ENCODE peak calls at places on chromosomes 2 and 18, in six cellular contexts. D is HT-29; E is left ventricle myocardium inferior; U is stimulated activated CD4-positive, alpha-beta T cell treated with anti-CD3 and anti-CD28 coated beads, Interleukin-1b, Interleukin-23, amount 100 ng/mL, for 48 hours; X is ELF-1; O is H54. K is an unnamed sample.

GRCh38 chr18:26909599-26910290 is 44.2 kb upstream of the AQP4 start:
- DNase-seq in E (no peak), U (no peak), X (no peak), D (no peak), O (no peak), K (peak; percentile 55)

GRCh38 chr2:22110244-22110651 is 986.5 kb downstream of the TDRD15 start:
- DNase-seq in O (no peak), X (no peak), D (peak; percentile 6), U (no peak), E (no peak), K (no peak)

GRCh38 chr2:222892321-222892720 is 31.5 kb downstream of the ACSL3 start:
- DNase-seq in D (no peak), U (no peak), X (no peak), E (no peak), O (no peak), K (no peak)

GRCh38 chr2:222878877-222879601 is 18.2 kb downstream of the ACSL3 start:
- DNase-seq in U (no peak), D (no peak), E (no peak), O (peak; percentile 40), X (no peak), K (peak; percentile 69)

GRCh38 chr18:32242395-32242794 is 52.6 kb downstream of the MEP1B start:
- DNase-seq in E (no peak), D (no peak), X (no peak), U (no peak), O (no peak), K (no peak)

GRCh38 chr18:1003499-1003898 is 98.8 kb downstream of the ADCYAP1 start:
- DNase-seq in E (no peak), O (no peak), D (no peak), X (no peak), U (no peak), K (no peak)

GRCh38 chr2:8416836-8417832 is 264.7 kb upstream of the ID2 start:
- DNase-seq in O (no peak), D (no peak), E (no peak), U (no peak), X (no peak), K (no peak)

GRCh38 chr2:160932960-160933359 is 227.3 kb upstream of the TANK start:
- DNase-seq in U (no peak), X (peak; percentile 31), E (no peak), O (no peak), D (no peak), K (no peak)

GRCh38 chr2:201448701-201449100 is 2.6 kb downstream of the TRAK2 start:
- DNase-seq in X (no peak), D (no peak), E (no peak), U (peak; percentile 28), O (no peak), K (no peak)

GRCh38 chr2:1136071-1136470 is 185.4 kb downstream of the SNTG2 start:
- DNase-seq in U (no peak), E (no peak), O (no peak), D (no peak), X (no peak), K (peak; percentile 9)

GRCh38 chr18:6566338-6566911 is 151.7 kb upstream of the L3MBTL4 start:
- DNase-seq in D (no peak), X (peak; percentile 73), O (no peak), U (no peak), E (no peak), K (peak; percentile 22)

K was measured in kidney tubule cell.